ENCODE peak calls at places on chromosomes 11 and 22, in four cellular contexts. One of them, this sample, is unnamed.

GRCh38 chr11:15675683-15676082 is 561.0 kb downstream of the INSC start:
- DNase-seq in transverse colon: no peak
- DNase-seq in A549: no peak
- DNase-seq in right lobe of liver: no peak
- DNase-seq in this sample: no peak

GRCh38 chr11:119723243-119723951 is 5.6 kb downstream of the NECTIN1 start:
- DNase-seq in transverse colon: no peak
- DNase-seq in A549: no peak
- DNase-seq in right lobe of liver: peak
- DNase-seq in this sample: no peak

GRCh38 chr22:49213731-49214352 is 613.8 kb downstream of the BRD1 start:
- DNase-seq in transverse colon: no peak
- DNase-seq in A549: no peak
- DNase-seq in right lobe of liver: peak
- DNase-seq in this sample: no peak

GRCh38 chr11:89405629-89406028 is 85.5 kb downstream of the NOX4 start:
- DNase-seq in transverse colon: no peak
- DNase-seq in A549: no peak
- DNase-seq in right lobe of liver: no peak
- DNase-seq in this sample: no peak

GRCh38 chr11:129453293-129453721 is 77.7 kb downstream of the BARX2 start:
- DNase-seq in transverse colon: no peak
- DNase-seq in A549: no peak
- DNase-seq in right lobe of liver: no peak
- DNase-seq in this sample: no peak

GRCh38 chr11:91981995-91982394 is 242.6 kb upstream of the FAT3 start:
- DNase-seq in transverse colon: peak
- DNase-seq in A549: peak
- DNase-seq in right lobe of liver: no peak
- DNase-seq in this sample: peak

GRCh38 chr22:41654322-41654721 is 33.2 kb downstream of the XRCC6 start:
- DNase-seq in transverse colon: no peak
- DNase-seq in A549: no peak
- DNase-seq in right lobe of liver: no peak
- DNase-seq in this sample: no peak

GRCh38 chr22:32482708-32483107 is 8.1 kb downstream of the FBXO7 start:
- DNase-seq in transverse colon: no peak
- DNase-seq in A549: no peak
- DNase-seq in right lobe of liver: no peak
- DNase-seq in this sample: no peak

GRCh38 chr11:78406568-78407196 is 10.9 kb downstream of the GAB2 start:
- DNase-seq in transverse colon: no peak
- DNase-seq in A549: no peak
- DNase-seq in right lobe of liver: no peak
- DNase-seq in this sample: no peak

GRCh38 chr11:11916981-11917399 is 75.2 kb downstream of the USP47 start:
- DNase-seq in transverse colon: no peak
- DNase-seq in A549: no peak
- DNase-seq in right lobe of liver: no peak
- DNase-seq in this sample: no peak

GRCh38 chr11:46108752-46109151 is 12.5 kb downstream of the PHF21A start:
- DNase-seq in transverse colon: no peak
- DNase-seq in A549: no peak
- DNase-seq in right lobe of liver: no peak
- DNase-seq in this sample: no peak

GRCh38 chr22:37802310-37803194 is 5.2 kb upstream of the GCAT start:
- DNase-seq in transverse colon: peak
- DNase-seq in A549: no peak
- DNase-seq in right lobe of liver: peak
- DNase-seq in this sample: no peak
- TF ChIP-seq POLR2A in transverse colon: peak
- TF ChIP-seq POLR2A in A549: no peak
- TF ChIP-seq POLR2A in right lobe of liver: no peak
- TF ChIP-seq POLR2A in this sample: no peak

GRCh38 chr22:36153756-36154155 is 6.8 kb downstream of the APOL3 start:
- DNase-seq in transverse colon: no peak
- DNase-seq in A549: no peak
- DNase-seq in right lobe of liver: no peak
- DNase-seq in this sample: no peak

GRCh38 chr22:36156119-36156514 is 4.4 kb downstream of the APOL3 start:
- DNase-seq in transverse colon: no peak
- DNase-seq in A549: no peak
- DNase-seq in right lobe of liver: no peak
- DNase-seq in this sample: no peak

GRCh38 chr22:36160499-36160942 is at the start of gene APOL3:
- DNase-seq in transverse colon: peak
- DNase-seq in A549: no peak
- DNase-seq in right lobe of liver: peak
- DNase-seq in this sample: peak

GRCh38 chr22:36155702-36156101 is 4.9 kb downstream of the APOL3 start:
- DNase-seq in transverse colon: peak
- DNase-seq in A549: no peak
- DNase-seq in right lobe of liver: peak
- DNase-seq in this sample: no peak

GRCh38 chr22:36156515-36157419 is 3.8 kb downstream of the APOL3 start:
- DNase-seq in transverse colon: peak
- DNase-seq in A549: no peak
- DNase-seq in right lobe of liver: peak
- DNase-seq in this sample: peak
- TF ChIP-seq POLR2A in transverse colon: peak
- TF ChIP-seq POLR2A in A549: no peak
- TF ChIP-seq POLR2A in right lobe of liver: peak
- TF ChIP-seq POLR2A in this sample: no peak

DNA sequence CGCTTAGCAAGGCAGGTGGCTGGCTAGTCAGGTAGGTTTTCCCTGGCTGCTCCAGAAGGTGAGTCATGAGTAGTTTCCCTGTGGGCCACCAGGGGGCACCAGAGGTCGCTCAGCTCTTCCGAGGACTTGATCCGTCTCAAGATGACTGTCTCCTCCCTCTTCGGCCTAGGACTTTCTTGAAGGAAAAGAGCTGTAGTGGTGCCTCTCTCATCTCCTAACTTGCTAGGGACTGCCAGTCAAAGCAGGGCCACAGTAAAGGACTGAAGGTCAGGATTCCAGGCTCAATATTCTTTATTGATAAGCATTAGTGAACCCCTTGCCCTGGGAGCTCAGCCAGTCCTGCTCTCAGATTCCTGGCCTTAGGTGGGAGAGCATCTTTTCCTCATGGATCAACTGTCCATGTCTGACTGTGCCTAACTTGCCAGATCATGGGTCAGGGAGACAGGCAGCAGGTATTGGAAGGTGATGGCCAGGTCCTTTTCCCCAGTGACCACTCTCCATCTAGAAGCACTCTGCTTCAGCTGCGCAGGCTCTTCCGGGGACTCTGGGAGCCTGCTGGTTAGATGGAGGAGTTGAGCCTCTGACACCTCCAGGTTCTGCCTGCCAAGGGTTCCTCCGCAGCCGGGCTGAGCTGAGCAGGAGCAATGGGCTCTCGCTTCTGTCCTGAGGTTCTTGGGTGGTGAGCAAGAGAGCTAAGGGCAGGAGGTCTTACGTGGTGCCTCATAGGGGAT is 1.9 kb downstream of the POLD4 start:
- DNase-seq in transverse colon: peak
- DNase-seq in A549: peak
- DNase-seq in right lobe of liver: no peak
- DNase-seq in this sample: peak
- TF ChIP-seq POLR2A in transverse colon: peak
- TF ChIP-seq POLR2A in A549: no peak
- TF ChIP-seq POLR2A in right lobe of liver: no peak
- TF ChIP-seq POLR2A in this sample: no peak

DNA sequence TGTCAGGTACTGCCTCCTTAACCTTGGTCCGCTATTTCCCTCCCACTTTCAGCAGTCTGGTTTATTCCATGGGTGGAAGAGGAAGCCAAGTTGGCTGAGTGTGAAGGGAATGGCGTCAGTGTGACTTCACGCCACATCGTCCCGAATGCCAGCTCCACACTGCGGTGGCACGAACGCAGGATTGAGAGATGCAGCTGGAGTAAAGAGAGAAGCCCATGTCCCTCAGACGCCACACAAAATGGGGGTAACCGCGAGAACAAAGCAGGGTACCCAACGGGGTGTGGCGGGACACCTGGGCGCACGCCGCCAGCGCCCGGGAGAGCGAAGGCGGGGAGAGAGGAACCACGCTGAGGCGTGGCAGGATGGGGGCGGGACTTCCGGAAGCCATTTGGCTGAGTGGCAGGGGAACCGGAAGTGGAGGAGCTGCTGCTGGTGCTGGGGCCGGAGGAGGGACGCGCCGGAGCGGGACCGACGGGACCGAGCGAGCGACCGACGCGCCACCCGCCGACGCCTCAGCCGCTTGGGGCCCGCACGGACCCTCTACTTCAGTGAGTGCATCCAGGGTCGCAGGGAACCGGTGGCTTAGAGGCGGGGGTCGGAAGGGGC is at the start of gene PAFAH1B2:
- DNase-seq in transverse colon: peak
- DNase-seq in A549: peak
- DNase-seq in right lobe of liver: peak
- DNase-seq in this sample: peak
- TF ChIP-seq POLR2A in transverse colon: peak
- TF ChIP-seq POLR2A in A549: peak
- TF ChIP-seq POLR2A in right lobe of liver: peak
- TF ChIP-seq POLR2A in this sample: peak

GRCh38 chr11:69296890-69297224 is 2.9 kb downstream of the MYEOV start:
- DNase-seq in transverse colon: peak
- DNase-seq in A549: no peak
- DNase-seq in right lobe of liver: no peak
- DNase-seq in this sample: no peak

GRCh38 chr11:69297225-69297925 is 3.4 kb downstream of the MYEOV start:
- DNase-seq in transverse colon: peak
- DNase-seq in A549: peak
- DNase-seq in right lobe of liver: peak
- DNase-seq in this sample: peak

GRCh38 chr11:69299572-69299971 is 5.6 kb downstream of the MYEOV start:
- DNase-seq in transverse colon: no peak
- DNase-seq in A549: no peak
- DNase-seq in right lobe of liver: no peak
- DNase-seq in this sample: no peak

GRCh38 chr11:69298778-69299461 is 5.0 kb downstream of the MYEOV start:
- DNase-seq in transverse colon: no peak
- DNase-seq in A549: no peak
- DNase-seq in right lobe of liver: no peak
- DNase-seq in this sample: no peak

DNA sequence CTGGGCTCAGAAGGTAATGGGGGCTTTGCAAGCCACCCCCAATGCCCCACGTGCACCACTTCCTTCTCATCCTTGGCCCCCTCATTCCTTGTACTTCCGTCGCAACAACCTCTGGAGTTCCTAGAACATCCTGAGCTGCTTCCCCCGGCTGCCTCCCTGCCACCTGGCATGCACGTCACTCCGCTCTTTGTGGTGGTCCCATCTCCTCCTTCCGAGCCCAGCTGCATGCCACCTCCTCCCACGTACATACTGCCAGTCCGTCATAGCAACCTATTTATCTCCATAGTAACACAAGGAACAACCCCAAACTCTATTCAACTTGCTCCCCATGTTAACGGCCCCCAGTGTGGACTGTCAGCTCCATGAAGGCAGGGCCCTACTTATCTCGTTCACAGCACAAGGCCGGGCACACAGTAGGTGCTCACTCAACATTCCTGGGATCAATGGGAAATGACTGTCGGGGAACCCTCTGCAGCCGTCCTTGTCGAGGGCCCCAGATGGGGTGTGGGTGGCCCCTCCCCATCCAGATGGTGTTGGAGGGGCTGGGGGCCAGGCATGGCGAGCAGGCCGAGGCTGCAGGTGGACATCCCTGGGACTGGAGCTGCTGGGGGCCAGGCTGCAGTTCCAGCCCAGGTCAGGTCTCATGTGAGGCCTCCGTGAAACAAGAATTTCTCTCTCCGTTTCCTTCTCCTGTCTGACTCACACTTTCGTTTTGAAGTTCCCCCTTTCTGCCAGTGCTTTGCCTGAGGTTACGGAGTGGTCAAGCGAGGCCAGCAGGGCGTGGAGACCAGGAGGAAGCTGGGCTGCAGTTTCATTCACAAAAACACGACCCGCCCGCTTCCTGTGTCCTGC is 4.2 kb downstream of the MYEOV start:
- DNase-seq in transverse colon: peak
- DNase-seq in A549: peak
- DNase-seq in right lobe of liver: peak
- DNase-seq in this sample: peak
- TF ChIP-seq POLR2A in transverse colon: peak
- TF ChIP-seq POLR2A in A549: no peak
- TF ChIP-seq POLR2A in right lobe of liver: no peak
- TF ChIP-seq POLR2A in this sample: peak

GRCh38 chr11:102453286-102453797 is 777 bp upstream of the TMEM123 start:
- DNase-seq in transverse colon: no peak
- DNase-seq in A549: no peak
- DNase-seq in right lobe of liver: no peak
- DNase-seq in this sample: no peak

GRCh38 chr11:102449651-102450570 is 2.7 kb downstream of the TMEM123 start:
- DNase-seq in transverse colon: no peak
- DNase-seq in A549: no peak
- DNase-seq in right lobe of liver: no peak
- DNase-seq in this sample: no peak

GRCh38 chr11:102451041-102451692 is 1.4 kb downstream of the TMEM123 start:
- DNase-seq in transverse colon: no peak
- DNase-seq in A549: no peak
- DNase-seq in right lobe of liver: no peak
- DNase-seq in this sample: no peak

GRCh38 chr11:102452461-102453285 is at the start of gene TMEM123:
- DNase-seq in transverse colon: peak
- DNase-seq in A549: peak
- DNase-seq in right lobe of liver: peak
- DNase-seq in this sample: peak

DNA sequence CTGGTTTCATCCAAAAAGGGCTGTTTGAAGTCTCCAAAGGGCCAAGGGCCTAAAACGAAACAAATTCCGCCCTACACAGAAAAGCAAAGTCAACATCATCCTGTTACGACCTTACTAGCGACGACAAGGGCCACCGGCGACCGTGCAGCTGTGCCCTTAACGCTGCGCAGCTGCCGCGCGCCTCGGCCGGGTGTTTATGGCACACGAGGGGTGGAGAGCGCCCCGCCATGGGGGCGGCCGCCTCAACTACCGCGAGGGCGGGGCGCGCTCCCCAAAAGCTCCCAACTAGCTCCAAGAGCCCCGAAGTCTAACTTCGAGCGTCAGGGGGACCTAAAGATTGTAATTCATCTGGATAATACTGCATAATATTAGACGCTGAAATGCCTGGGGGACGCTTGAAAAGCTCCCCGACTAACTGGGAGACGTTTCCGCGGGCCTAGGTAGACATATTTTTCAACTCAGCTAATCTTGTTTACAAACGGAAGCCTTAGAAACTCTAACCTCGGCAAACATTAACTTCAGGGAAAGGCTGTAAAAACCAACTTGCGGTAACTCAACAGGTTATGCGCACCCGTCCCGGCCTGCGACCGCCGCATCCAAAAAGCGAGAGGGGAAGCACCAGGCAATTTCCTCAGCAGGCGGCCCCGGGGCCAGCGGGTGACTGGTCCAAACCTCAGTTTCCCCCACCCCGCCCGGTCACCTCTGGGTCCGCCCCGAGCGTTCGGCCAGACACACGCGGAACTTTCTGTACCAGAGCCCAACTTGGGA is 688 bp downstream of the TMEM123 start:
- DNase-seq in transverse colon: peak
- DNase-seq in A549: peak
- DNase-seq in right lobe of liver: peak
- DNase-seq in this sample: peak
- TF ChIP-seq POLR2A in transverse colon: peak
- TF ChIP-seq POLR2A in A549: no peak
- TF ChIP-seq POLR2A in right lobe of liver: peak
- TF ChIP-seq POLR2A in this sample: peak